ENCODE peak calls at places on chromosomes 13 and 19, in nine cellular contexts. C, A, V, D, B, F, S, O and L are unnamed samples.

GRCh38 chr19:14363203-14364097 is 17.8 kb upstream of the ADGRE5 start:
- DNase-seq in C (peak), A (peak), V (peak), D (no peak), B (no peak), F (peak), S (no peak), O (peak), L (peak)

GRCh38 chr19:49347835-49348234 is 12.6 kb downstream of the CD37 start:
- DNase-seq in C (no peak), A (no peak), V (peak), D (peak), B (no peak), F (peak), S (no peak), O (peak), L (no peak)

GRCh38 chr19:13110099-13110610 is 6.4 kb downstream of the TRMT1 start:
- DNase-seq in C (no peak), A (no peak), V (no peak), D (no peak), B (no peak), F (no peak), S (no peak), O (no peak), L (no peak)

GRCh38 chr13:31200636-31200970 is 828 bp downstream of the B3GLCT start:
- DNase-seq in C (peak), A (peak), V (peak), D (peak), B (no peak), F (peak), S (peak), O (peak), L (peak)

GRCh38 chr13:69856331-69856730 is 251.3 kb upstream of the ATXN8OS start:
- DNase-seq in C (peak), A (no peak), V (no peak), D (no peak), B (no peak), F (no peak), S (no peak), O (peak), L (no peak)

GRCh38 chr19:29944415-29945012 is 2.5 kb downstream of the URI1 start:
- DNase-seq in C (no peak), A (no peak), V (no peak), D (no peak), B (no peak), F (no peak), S (no peak), O (no peak), L (no peak)

GRCh38 chr19:53511933-53512374 is 26.0 kb upstream of the ZNF331 start:
- DNase-seq in C (peak), A (peak), V (peak), D (peak), B (no peak), F (peak), S (peak), O (peak), L (peak)

GRCh38 chr19:54316746-54317107 is 3.8 kb upstream of the LILRA5 start:
- DNase-seq in C (no peak), A (no peak), V (no peak), D (peak), B (no peak), F (no peak), S (no peak), O (peak), L (no peak)

GRCh38 chr19:3459322-3459881 is 20.9 kb downstream of the SMIM24 start:
- DNase-seq in C (no peak), A (no peak), V (no peak), D (no peak), B (no peak), F (peak), S (no peak), O (peak), L (peak)

GRCh38 chr19:24101459-24102122 is 14.6 kb downstream of the ZNF254 start:
- DNase-seq in C (no peak), A (no peak), V (no peak), D (no peak), B (no peak), F (no peak), S (no peak), O (no peak), L (no peak)

GRCh38 chr13:32790731-32791130 is 204.5 kb downstream of the PDS5B start:
- DNase-seq in C (no peak), A (no peak), V (no peak), D (no peak), B (no peak), F (no peak), S (no peak), O (peak), L (no peak)

GRCh38 chr13:38819053-38819452 is 132.2 kb downstream of the FREM2 start:
- DNase-seq in C (no peak), A (no peak), V (no peak), D (no peak), B (no peak), F (no peak), S (no peak), O (no peak), L (no peak)

GRCh38 chr19:18229474-18229873 is 3.2 kb upstream of the PDE4C start:
- DNase-seq in C (no peak), A (no peak), V (no peak), D (no peak), B (no peak), F (no peak), S (no peak), O (peak), L (no peak)

GRCh38 chr19:38223119-38223523 is 901 bp downstream of the DPF1 start:
- DNase-seq in C (no peak), A (no peak), V (no peak), D (no peak), B (no peak), F (no peak), S (no peak), O (no peak), L (no peak)

GRCh38 chr19:44875666-44876418 is 15.2 kb upstream of the TOMM40 start:
- DNase-seq in C (no peak), A (no peak), V (peak), D (no peak), B (no peak), F (peak), S (no peak), O (no peak), L (peak)

GRCh38 chr13:106382569-106382968 is 152.9 kb downstream of the EFNB2 start:
- DNase-seq in C (no peak), A (no peak), V (no peak), D (no peak), B (no peak), F (no peak), S (no peak), O (no peak), L (no peak)

GRCh38 chr13:47890146-47890814 is 110.8 kb downstream of the SUCLA2 start:
- DNase-seq in C (no peak), A (no peak), V (no peak), D (no peak), B (no peak), F (peak), S (no peak), O (no peak), L (no peak)

GRCh38 chr19:17489392-17490030 is 19.2 kb downstream of the SLC27A1 start:
- DNase-seq in C (no peak), A (no peak), V (no peak), D (no peak), B (no peak), F (no peak), S (no peak), O (peak), L (no peak)

GRCh38 chr13:100694722-100695644 is 20.4 kb upstream of the TMTC4 start:
- DNase-seq in C (peak), A (no peak), V (peak), D (no peak), B (no peak), F (peak), S (no peak), O (peak), L (peak)

GRCh38 chr13:21043898-21044297 is 17.5 kb downstream of the LATS2 start:
- DNase-seq in C (no peak), A (no peak), V (no peak), D (no peak), B (no peak), F (peak), S (no peak), O (no peak), L (no peak)

GRCh38 chr19:56917998-56918397 is 77.5 kb upstream of the PEG3 start:
- DNase-seq in C (no peak), A (no peak), V (no peak), D (no peak), B (no peak), F (no peak), S (no peak), O (no peak), L (no peak)

GRCh38 chr13:24511019-24511823 is 1.4 kb downstream of the PARP4 start:
- DNase-seq in C (no peak), A (peak), V (peak), D (peak), B (no peak), F (peak), S (no peak), O (peak), L (peak)

GRCh38 chr13:59823495-59823894 is 340.2 kb downstream of the DIAPH3 start:
- DNase-seq in C (no peak), A (no peak), V (peak), D (no peak), B (no peak), F (peak), S (no peak), O (no peak), L (no peak)

GRCh38 chr13:50910483-50910805 is 853 bp downstream of the RNASEH2B start:
- DNase-seq in C (peak), A (no peak), V (peak), D (peak), B (no peak), F (peak), S (no peak), O (peak), L (no peak)

GRCh38 chr19:1875646-1876493 is 9.4 kb downstream of the ABHD17A start:
- DNase-seq in C (peak), A (peak), V (peak), D (peak), B (no peak), F (peak), S (peak), O (peak), L (peak)

GRCh38 chr19:58305932-58306323 is 751 bp downstream of the ERVK3-1 start:
- DNase-seq in C (no peak), A (no peak), V (no peak), D (no peak), B (no peak), F (peak), S (no peak), O (no peak), L (peak)

GRCh38 chr19:53004242-53004641 is 9.5 kb upstream of the ERVV-1 start:
- DNase-seq in C (no peak), A (no peak), V (no peak), D (no peak), B (no peak), F (no peak), S (no peak), O (no peak), L (no peak)

GRCh38 chr13:99984463-99985242 is 3.1 kb downstream of the ZIC2 start:
- DNase-seq in C (no peak), A (no peak), V (no peak), D (no peak), B (no peak), F (no peak), S (no peak), O (peak), L (no peak)

GRCh38 chr19:6800991-6801396 is 28.5 kb downstream of the VAV1 start:
- DNase-seq in C (no peak), A (no peak), V (peak), D (peak), B (no peak), F (no peak), S (no peak), O (no peak), L (no peak)

GRCh38 chr13:20428666-20429644 is 96.7 kb downstream of the CRYL1 start:
- DNase-seq in C (no peak), A (no peak), V (no peak), D (no peak), B (no peak), F (no peak), S (no peak), O (no peak), L (no peak)

GRCh38 chr19:4738734-4739133 is 15.1 kb upstream of the DPP9 start:
- DNase-seq in C (no peak), A (no peak), V (no peak), D (no peak), B (no peak), F (no peak), S (no peak), O (no peak), L (no peak)

GRCh38 chr19:6022570-6023049 is 44.7 kb upstream of the RANBP3 start:
- DNase-seq in C (no peak), A (no peak), V (no peak), D (no peak), B (no peak), F (no peak), S (no peak), O (no peak), L (no peak)

GRCh38 chr13:52849727-52850395 is 1.4 kb upstream of the PCDH8 start:
- DNase-seq in C (no peak), A (no peak), V (no peak), D (no peak), B (no peak), F (no peak), S (no peak), O (peak), L (no peak)

GRCh38 chr13:114140909-114141255 is 8.5 kb upstream of the RASA3 start:
- DNase-seq in C (no peak), A (no peak), V (no peak), D (no peak), B (no peak), F (no peak), S (peak), O (no peak), L (no peak)

GRCh38 chr19:19115954-19116353 is 22.3 kb downstream of the TMEM161A start:
- DNase-seq in C (no peak), A (peak), V (no peak), D (peak), B (no peak), F (peak), S (peak), O (peak), L (peak)

GRCh38 chr19:10166046-10166445 is 28.7 kb downstream of the DNMT1 start:
- DNase-seq in C (no peak), A (no peak), V (no peak), D (no peak), B (no peak), F (no peak), S (no peak), O (no peak), L (no peak)

GRCh38 chr19:34904846-34905527 is 21.7 kb upstream of the ZNF30 start:
- DNase-seq in C (no peak), A (no peak), V (no peak), D (no peak), B (no peak), F (no peak), S (no peak), O (peak), L (no peak)